ENCODE peak calls at places on chromosomes 1 and 21, in ten cellular contexts. One of them, this sample, is unnamed.

GRCh38 chr1:164155337-164155850 is 403.6 kb upstream of the PBX1 start:
- DNase-seq in fibroblast of villous mesenchyme: no peak
- DNase-seq in transverse colon: no peak
- DNase-seq in H1: no peak
- DNase-seq in sigmoid colon: no peak
- DNase-seq in cardiac fibroblast: no peak
- DNase-seq in BJ: no peak
- DNase-seq in esophagus squamous epithelium: no peak
- DNase-seq in HL-60: no peak
- DNase-seq in dorsolateral prefrontal cortex: no peak
- DNase-seq in this sample: no peak

GRCh38 chr21:39863111-39863510 is 4.1 kb upstream of the PCP4 start:
- DNase-seq in sigmoid colon: no peak
- DNase-seq in esophagus squamous epithelium: no peak
- DNase-seq in cardiac fibroblast: no peak
- DNase-seq in H1: no peak
- DNase-seq in HL-60: no peak
- DNase-seq in fibroblast of villous mesenchyme: no peak
- DNase-seq in transverse colon: peak
- DNase-seq in dorsolateral prefrontal cortex: no peak
- DNase-seq in BJ: no peak
- DNase-seq in this sample: no peak

GRCh38 chr21:8998946-8999681 is 1522.3 kb upstream of the TPTE start:
- DNase-seq in esophagus squamous epithelium: no peak
- DNase-seq in BJ: no peak
- DNase-seq in sigmoid colon: no peak
- DNase-seq in cardiac fibroblast: no peak
- DNase-seq in fibroblast of villous mesenchyme: peak
- DNase-seq in transverse colon: no peak
- DNase-seq in HL-60: no peak
- DNase-seq in dorsolateral prefrontal cortex: no peak
- DNase-seq in H1: no peak
- DNase-seq in this sample: no peak

GRCh38 chr1:61341426-61341825 is 259.1 kb downstream of the NFIA start:
- DNase-seq in fibroblast of villous mesenchyme: no peak
- DNase-seq in H1: no peak
- DNase-seq in HL-60: no peak
- DNase-seq in dorsolateral prefrontal cortex: no peak
- DNase-seq in cardiac fibroblast: no peak
- DNase-seq in transverse colon: no peak
- DNase-seq in sigmoid colon: no peak
- DNase-seq in esophagus squamous epithelium: no peak
- DNase-seq in BJ: no peak
- DNase-seq in this sample: no peak

GRCh38 chr1:97603776-97604175 is 317.1 kb downstream of the DPYD start:
- DNase-seq in cardiac fibroblast: peak
- DNase-seq in HL-60: no peak
- DNase-seq in dorsolateral prefrontal cortex: no peak
- DNase-seq in sigmoid colon: no peak
- DNase-seq in BJ: no peak
- DNase-seq in fibroblast of villous mesenchyme: peak
- DNase-seq in esophagus squamous epithelium: no peak
- DNase-seq in H1: no peak
- DNase-seq in transverse colon: no peak
- DNase-seq in this sample: no peak

GRCh38 chr1:94792473-94792875 is 27.7 kb upstream of the SLC44A3 start:
- DNase-seq in esophagus squamous epithelium: no peak
- DNase-seq in BJ: no peak
- DNase-seq in sigmoid colon: peak
- DNase-seq in transverse colon: peak
- DNase-seq in H1: no peak
- DNase-seq in cardiac fibroblast: peak
- DNase-seq in fibroblast of villous mesenchyme: peak
- DNase-seq in dorsolateral prefrontal cortex: no peak
- DNase-seq in HL-60: peak
- DNase-seq in this sample: no peak

GRCh38 chr1:52268372-52268771 is 97.6 kb downstream of the CC2D1B start:
- DNase-seq in transverse colon: no peak
- DNase-seq in fibroblast of villous mesenchyme: no peak
- DNase-seq in dorsolateral prefrontal cortex: no peak
- DNase-seq in cardiac fibroblast: peak
- DNase-seq in sigmoid colon: no peak
- DNase-seq in HL-60: no peak
- DNase-seq in BJ: no peak
- DNase-seq in esophagus squamous epithelium: no peak
- DNase-seq in H1: no peak
- DNase-seq in this sample: no peak

GRCh38 chr1:30759718-30760281 is 2.2 kb upstream of the LAPTM5 start:
- DNase-seq in dorsolateral prefrontal cortex: no peak
- DNase-seq in cardiac fibroblast: no peak
- DNase-seq in esophagus squamous epithelium: no peak
- DNase-seq in H1: no peak
- DNase-seq in transverse colon: peak
- DNase-seq in fibroblast of villous mesenchyme: no peak
- DNase-seq in sigmoid colon: no peak
- DNase-seq in BJ: no peak
- DNase-seq in HL-60: no peak
- DNase-seq in this sample: no peak

GRCh38 chr1:26291433-26291832 is 11.5 kb downstream of the SH3BGRL3 start:
- DNase-seq in esophagus squamous epithelium: no peak
- DNase-seq in cardiac fibroblast: no peak
- DNase-seq in HL-60: no peak
- DNase-seq in transverse colon: no peak
- DNase-seq in BJ: no peak
- DNase-seq in fibroblast of villous mesenchyme: no peak
- DNase-seq in dorsolateral prefrontal cortex: no peak
- DNase-seq in sigmoid colon: no peak
- DNase-seq in H1: no peak
- DNase-seq in this sample: no peak

GRCh38 chr1:154931940-154932487 is 4.5 kb downstream of the PMVK start:
- DNase-seq in cardiac fibroblast: no peak
- DNase-seq in esophagus squamous epithelium: no peak
- DNase-seq in sigmoid colon: no peak
- DNase-seq in dorsolateral prefrontal cortex: no peak
- DNase-seq in H1: no peak
- DNase-seq in fibroblast of villous mesenchyme: no peak
- DNase-seq in BJ: no peak
- DNase-seq in HL-60: no peak
- DNase-seq in transverse colon: peak
- DNase-seq in this sample: no peak

GRCh38 chr1:27485363-27485762 is 4.6 kb downstream of the WASF2 start:
- DNase-seq in dorsolateral prefrontal cortex: no peak
- DNase-seq in HL-60: no peak
- DNase-seq in cardiac fibroblast: no peak
- DNase-seq in sigmoid colon: no peak
- DNase-seq in esophagus squamous epithelium: no peak
- DNase-seq in BJ: no peak
- DNase-seq in fibroblast of villous mesenchyme: no peak
- DNase-seq in H1: no peak
- DNase-seq in transverse colon: no peak
- DNase-seq in this sample: no peak

GRCh38 chr1:234781241-234782056 is 171.5 kb upstream of the IRF2BP2 start:
- DNase-seq in sigmoid colon: peak
- DNase-seq in dorsolateral prefrontal cortex: no peak
- DNase-seq in esophagus squamous epithelium: no peak
- DNase-seq in H1: no peak
- DNase-seq in HL-60: no peak
- DNase-seq in cardiac fibroblast: no peak
- DNase-seq in transverse colon: peak
- DNase-seq in BJ: no peak
- DNase-seq in fibroblast of villous mesenchyme: peak
- DNase-seq in this sample: no peak

GRCh38 chr1:119674110-119674509 is 26.0 kb upstream of the ZNF697 start:
- DNase-seq in esophagus squamous epithelium: no peak
- DNase-seq in cardiac fibroblast: peak
- DNase-seq in dorsolateral prefrontal cortex: no peak
- DNase-seq in transverse colon: no peak
- DNase-seq in BJ: no peak
- DNase-seq in HL-60: no peak
- DNase-seq in fibroblast of villous mesenchyme: peak
- DNase-seq in sigmoid colon: no peak
- DNase-seq in H1: no peak
- DNase-seq in this sample: no peak

GRCh38 chr1:150021191-150021688 is 10.7 kb upstream of the OTUD7B start:
- DNase-seq in H1: no peak
- DNase-seq in sigmoid colon: no peak
- DNase-seq in fibroblast of villous mesenchyme: no peak
- DNase-seq in esophagus squamous epithelium: no peak
- DNase-seq in dorsolateral prefrontal cortex: no peak
- DNase-seq in transverse colon: peak
- DNase-seq in cardiac fibroblast: no peak
- DNase-seq in HL-60: no peak
- DNase-seq in BJ: no peak
- DNase-seq in this sample: no peak

GRCh38 chr1:167454304-167454928 is 63.9 kb downstream of the CD247 start:
- DNase-seq in transverse colon: no peak
- DNase-seq in BJ: no peak
- DNase-seq in sigmoid colon: peak
- DNase-seq in esophagus squamous epithelium: no peak
- DNase-seq in H1: peak
- DNase-seq in fibroblast of villous mesenchyme: no peak
- DNase-seq in dorsolateral prefrontal cortex: no peak
- DNase-seq in cardiac fibroblast: peak
- DNase-seq in HL-60: no peak
- DNase-seq in this sample: no peak

GRCh38 chr1:66383168-66383567 is 150.8 kb upstream of the SGIP1 start:
- DNase-seq in cardiac fibroblast: peak
- DNase-seq in HL-60: no peak
- DNase-seq in esophagus squamous epithelium: no peak
- DNase-seq in dorsolateral prefrontal cortex: no peak
- DNase-seq in transverse colon: no peak
- DNase-seq in sigmoid colon: no peak
- DNase-seq in fibroblast of villous mesenchyme: no peak
- DNase-seq in H1: no peak
- DNase-seq in BJ: no peak
- DNase-seq in this sample: no peak

GRCh38 chr1:66381626-66382275 is 152.2 kb upstream of the SGIP1 start:
- DNase-seq in esophagus squamous epithelium: no peak
- DNase-seq in HL-60: no peak
- DNase-seq in cardiac fibroblast: no peak
- DNase-seq in sigmoid colon: no peak
- DNase-seq in BJ: no peak
- DNase-seq in dorsolateral prefrontal cortex: no peak
- DNase-seq in fibroblast of villous mesenchyme: no peak
- DNase-seq in H1: no peak
- DNase-seq in transverse colon: no peak
- DNase-seq in this sample: no peak

GRCh38 chr1:66386712-66387111 is 147.2 kb upstream of the SGIP1 start:
- DNase-seq in BJ: no peak
- DNase-seq in HL-60: no peak
- DNase-seq in esophagus squamous epithelium: no peak
- DNase-seq in fibroblast of villous mesenchyme: no peak
- DNase-seq in dorsolateral prefrontal cortex: no peak
- DNase-seq in cardiac fibroblast: no peak
- DNase-seq in sigmoid colon: no peak
- DNase-seq in H1: no peak
- DNase-seq in transverse colon: no peak
- DNase-seq in this sample: no peak

GRCh38 chr1:66383602-66384001 is 150.4 kb upstream of the SGIP1 start:
- DNase-seq in H1: no peak
- DNase-seq in esophagus squamous epithelium: no peak
- DNase-seq in sigmoid colon: no peak
- DNase-seq in HL-60: no peak
- DNase-seq in dorsolateral prefrontal cortex: no peak
- DNase-seq in cardiac fibroblast: no peak
- DNase-seq in fibroblast of villous mesenchyme: no peak
- DNase-seq in transverse colon: no peak
- DNase-seq in BJ: no peak
- DNase-seq in this sample: no peak

DNA sequence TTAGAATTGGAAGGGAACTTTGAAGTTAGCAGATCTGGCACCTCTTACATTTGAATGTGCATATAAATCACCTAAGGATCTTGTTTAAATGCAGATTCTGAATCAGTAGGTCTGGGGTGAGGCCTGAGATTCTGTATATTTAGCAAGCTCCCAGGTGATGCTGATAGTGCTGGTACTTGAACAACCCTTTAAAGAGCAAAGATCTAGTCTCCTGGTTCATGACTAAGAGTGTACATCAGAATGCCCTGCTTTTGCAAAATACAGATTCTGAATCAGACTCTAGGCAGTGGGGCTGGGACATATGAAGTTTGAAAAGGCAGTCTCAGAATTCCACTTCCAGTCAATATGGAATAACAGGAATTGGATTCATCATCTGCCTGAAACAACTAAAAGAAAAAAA is 149.7 kb upstream of the SGIP1 start:
- DNase-seq in dorsolateral prefrontal cortex: no peak
- DNase-seq in sigmoid colon: no peak
- DNase-seq in BJ: no peak
- DNase-seq in fibroblast of villous mesenchyme: no peak
- DNase-seq in H1: no peak
- DNase-seq in esophagus squamous epithelium: no peak
- DNase-seq in transverse colon: no peak
- DNase-seq in cardiac fibroblast: no peak
- DNase-seq in HL-60: no peak
- DNase-seq in this sample: no peak
- TF ChIP-seq CTCF in dorsolateral prefrontal cortex: no peak
- TF ChIP-seq CTCF in sigmoid colon: no peak
- TF ChIP-seq CTCF in BJ: no peak
- TF ChIP-seq CTCF in fibroblast of villous mesenchyme: no peak
- TF ChIP-seq CTCF in H1: no peak
- TF ChIP-seq CTCF in esophagus squamous epithelium: no peak
- TF ChIP-seq CTCF in transverse colon: no peak
- TF ChIP-seq CTCF in cardiac fibroblast: no peak
- TF ChIP-seq CTCF in HL-60: no peak
- TF ChIP-seq CTCF in this sample: no peak

GRCh38 chr21:44485254-44485793 is 30.0 kb downstream of the LRRC3 start:
- DNase-seq in BJ: no peak
- DNase-seq in cardiac fibroblast: peak
- DNase-seq in HL-60: no peak
- DNase-seq in transverse colon: no peak
- DNase-seq in sigmoid colon: no peak
- DNase-seq in H1: peak
- DNase-seq in fibroblast of villous mesenchyme: peak
- DNase-seq in esophagus squamous epithelium: no peak
- DNase-seq in dorsolateral prefrontal cortex: no peak
- DNase-seq in this sample: no peak
- TF ChIP-seq CTCF in BJ: peak
- TF ChIP-seq CTCF in cardiac fibroblast: peak
- TF ChIP-seq CTCF in HL-60: no peak
- TF ChIP-seq CTCF in transverse colon: no peak
- TF ChIP-seq CTCF in sigmoid colon: peak
- TF ChIP-seq CTCF in H1: peak
- TF ChIP-seq CTCF in fibroblast of villous mesenchyme: peak
- TF ChIP-seq CTCF in esophagus squamous epithelium: peak
- TF ChIP-seq CTCF in dorsolateral prefrontal cortex: no peak
- TF ChIP-seq CTCF in this sample: peak

GRCh38 chr1:62810420-62811274 is 26.7 kb downstream of the ATG4C start:
- DNase-seq in dorsolateral prefrontal cortex: no peak
- DNase-seq in transverse colon: no peak
- DNase-seq in esophagus squamous epithelium: no peak
- DNase-seq in fibroblast of villous mesenchyme: no peak
- DNase-seq in BJ: no peak
- DNase-seq in cardiac fibroblast: no peak
- DNase-seq in sigmoid colon: no peak
- DNase-seq in H1: no peak
- DNase-seq in HL-60: no peak
- DNase-seq in this sample: no peak
- TF ChIP-seq CTCF in dorsolateral prefrontal cortex: no peak
- TF ChIP-seq CTCF in transverse colon: no peak
- TF ChIP-seq CTCF in esophagus squamous epithelium: no peak
- TF ChIP-seq CTCF in fibroblast of villous mesenchyme: no peak
- TF ChIP-seq CTCF in BJ: no peak
- TF ChIP-seq CTCF in cardiac fibroblast: no peak
- TF ChIP-seq CTCF in sigmoid colon: no peak
- TF ChIP-seq CTCF in H1: no peak
- TF ChIP-seq CTCF in HL-60: no peak
- TF ChIP-seq CTCF in this sample: no peak

GRCh38 chr1:47502746-47503370 is 65.0 kb downstream of the FOXD2 start:
- DNase-seq in BJ: no peak
- DNase-seq in transverse colon: no peak
- DNase-seq in dorsolateral prefrontal cortex: no peak
- DNase-seq in H1: no peak
- DNase-seq in cardiac fibroblast: no peak
- DNase-seq in esophagus squamous epithelium: no peak
- DNase-seq in HL-60: no peak
- DNase-seq in fibroblast of villous mesenchyme: no peak
- DNase-seq in sigmoid colon: no peak
- DNase-seq in this sample: no peak
- TF ChIP-seq CTCF in BJ: no peak
- TF ChIP-seq CTCF in transverse colon: no peak
- TF ChIP-seq CTCF in dorsolateral prefrontal cortex: no peak
- TF ChIP-seq CTCF in H1: no peak
- TF ChIP-seq CTCF in cardiac fibroblast: no peak
- TF ChIP-seq CTCF in esophagus squamous epithelium: no peak
- TF ChIP-seq CTCF in HL-60: no peak
- TF ChIP-seq CTCF in fibroblast of villous mesenchyme: no peak
- TF ChIP-seq CTCF in sigmoid colon: no peak
- TF ChIP-seq CTCF in this sample: no peak

This sample was measured in chondrocyte.